ENCODE peak calls at places on chromosomes 2 and 18, in five cellular contexts. T is gastrocnemius medialis; H is fibroblast of lung; B is CD8-positive, alpha-beta T cell; Z is tibial nerve. X is an unnamed sample. For H3K4me1, the result is how much of the 10 kb centered on the place peaks cover.

GRCh38 chr2:72112981-72113846 is 34.4 kb downstream of the CYP26B1 start:
- DNase-seq in B (no peak), Z (no peak), T (no peak), H (no peak), X (no peak)

GRCh38 chr2:98948956-98949739 is 13.1 kb upstream of the CRACDL start:
- DNase-seq in T (no peak), H (peak), Z (no peak), B (no peak), X (no peak)

GRCh38 chr2:4354678-4355077 is 651.3 kb downstream of the DCDC2C start:
- DNase-seq in B (no peak), H (no peak), Z (no peak), T (no peak), X (no peak)

GRCh38 chr2:98277156-98277859 is 68.9 kb upstream of the CNGA3 start:
- DNase-seq in B (no peak), Z (no peak), T (no peak), H (no peak), X (no peak)

GRCh38 chr18:28147674-28148171 is 29.2 kb downstream of the CDH2 start:
- DNase-seq in Z (no peak), B (no peak), T (no peak), H (peak), X (no peak)

GRCh38 chr2:3223080-3223923 is 154.3 kb downstream of the EIPR1 start:
- DNase-seq in H (peak), B (peak), Z (no peak), T (no peak), X (no peak)

GRCh38 chr2:108587621-108588020 is 53.4 kb downstream of the LIMS1 start:
- DNase-seq in T (peak), Z (no peak), H (peak), B (no peak), X (no peak)

GRCh38 chr2:230924470-230925341 is at the start of gene GPR55:
- DNase-seq in Z (no peak), B (peak), T (no peak), H (no peak), X (peak)

GRCh38 chr2:56191617-56192016 is 7.8 kb downstream of the CCDC85A start:
- DNase-seq in H (peak), Z (no peak), B (no peak), T (no peak), X (no peak)

GRCh38 chr2:65057391-65058052 is 1.3 kb downstream of the CEP68 start:
- DNase-seq in Z (no peak), H (peak), B (peak), T (no peak), X (no peak)

GRCh38 chr2:69390474-69390873 is 3.4 kb upstream of the GFPT1 start:
- DNase-seq in H (no peak), B (no peak), T (no peak), Z (no peak), X (no peak)

GRCh38 chr2:174224665-174225288 is 23.6 kb downstream of the OLA1 start:
- DNase-seq in T (no peak), Z (no peak), H (no peak), B (no peak), X (no peak)

GRCh38 chr2:174222154-174222553 is 26.2 kb downstream of the OLA1 start:
- DNase-seq in B (no peak), Z (no peak), H (no peak), T (no peak), X (no peak)

GRCh38 chr2:174227748-174228147 is 20.6 kb downstream of the OLA1 start:
- DNase-seq in T (no peak), Z (no peak), H (no peak), B (no peak), X (no peak)

GRCh38 chr2:174223359-174223758 is 25.0 kb downstream of the OLA1 start:
- DNase-seq in T (no peak), B (no peak), H (peak), Z (no peak), X (no peak)

GRCh38 chr2:174224125-174224524 is 24.2 kb downstream of the OLA1 start:
- DNase-seq in T (no peak), Z (no peak), B (no peak), H (no peak), X (no peak)
- TF ChIP-seq CTCF in T (no peak), Z (no peak), B (no peak), H (no peak), X (no peak)

GRCh38 chr2:189162566-189162965 is 17.0 kb downstream of the COL5A2 start:
- DNase-seq in H (peak), T (no peak), Z (no peak), B (no peak), X (no peak)
- H3K4me1 ChIP-seq in H (under half), T (under half), Z (under half), B (under half), X (under half)

DNA sequence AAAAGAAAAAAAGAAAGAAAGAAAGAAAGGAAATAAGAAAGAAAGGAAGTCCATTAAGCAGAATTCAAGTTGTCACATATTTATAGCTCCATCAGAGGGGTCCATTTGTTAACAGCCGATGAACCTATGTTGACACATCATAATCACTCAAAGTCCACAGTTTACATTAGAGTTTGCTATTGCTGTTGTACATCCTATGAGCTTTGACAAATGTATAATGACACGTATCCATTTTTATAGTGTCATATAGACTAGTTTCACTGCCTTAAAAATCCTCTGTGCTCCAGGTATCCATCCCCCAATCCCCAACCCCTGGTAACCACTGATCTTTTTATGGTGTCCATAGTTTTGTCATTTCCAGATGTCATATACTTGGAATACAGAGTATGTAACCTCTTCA is 335.2 kb downstream of the RND3 start:
- DNase-seq in T (no peak), Z (no peak), H (no peak), B (no peak), X (no peak)
- H3K27ac ChIP-seq in T (no peak), Z (no peak), H (no peak), B (no peak), X (no peak)

GRCh38 chr2:96119389-96119751 is 3.0 kb upstream of the ADRA2B start:
- DNase-seq in Z (no peak), T (no peak), H (no peak), B (no peak), X (no peak)

GRCh38 chr2:96122391-96122790 is 6.0 kb upstream of the ADRA2B start:
- DNase-seq in T (no peak), Z (no peak), B (no peak), H (no peak), X (no peak)

GRCh38 chr2:96119981-96120720 is 3.8 kb upstream of the ADRA2B start:
- DNase-seq in H (no peak), Z (no peak), B (no peak), T (no peak), X (no peak)

GRCh38 chr2:96121414-96121813 is 5.0 kb upstream of the ADRA2B start:
- DNase-seq in Z (no peak), B (no peak), T (no peak), H (no peak), X (no peak)

GRCh38 chr2:96120991-96121390 is 4.6 kb upstream of the ADRA2B start:
- DNase-seq in B (no peak), Z (no peak), T (no peak), H (no peak), X (no peak)
- TF ChIP-seq CTCF in B (no peak), Z (no peak), T (no peak), H (no peak), X (no peak)

DNA sequence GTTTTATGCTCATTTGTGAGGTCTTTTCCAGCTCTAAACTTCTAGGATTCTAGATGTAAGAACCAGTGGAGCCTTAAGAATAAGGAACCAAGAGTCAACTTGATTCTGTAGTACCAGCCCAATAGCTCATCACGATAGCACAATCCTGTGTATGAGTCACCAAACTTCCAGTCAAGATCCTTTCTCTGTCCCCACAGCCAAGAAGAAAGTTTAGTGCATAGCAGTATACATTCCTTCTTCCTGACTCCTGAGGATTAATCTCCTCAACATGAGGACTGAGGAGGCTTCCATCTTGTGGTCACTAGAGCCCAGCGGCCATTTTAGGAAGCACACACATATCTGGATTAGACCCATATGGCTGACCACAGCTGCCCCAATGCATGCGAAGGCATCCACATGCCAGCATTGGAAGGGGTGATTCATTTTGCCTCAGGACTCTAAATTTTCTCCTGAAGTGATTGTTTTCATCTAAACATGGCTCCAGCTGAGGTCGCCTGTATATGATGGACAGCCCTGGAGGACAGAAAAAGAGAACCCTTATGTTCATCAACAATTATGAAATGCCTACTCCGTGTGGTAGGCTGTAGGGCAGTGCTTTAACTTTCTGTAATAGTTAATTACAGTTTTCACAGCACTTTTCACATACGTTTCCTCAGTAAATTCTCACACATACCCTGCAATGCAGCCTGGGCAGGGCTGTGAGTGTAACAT is 53.5 kb downstream of the RASGRP3 start:
- DNase-seq in H (peak), T (no peak), B (no peak), Z (no peak), X (no peak)
- H3K4me1 ChIP-seq in H (under half), T (under half), B (under half), Z (under half), X (under half)

GRCh38 chr2:211132046-211132445 is 575.6 kb downstream of the CPS1 start:
- DNase-seq in Z (no peak), B (no peak), T (no peak), H (peak), X (no peak)

GRCh38 chr2:211129798-211130197 is 573.4 kb downstream of the CPS1 start:
- DNase-seq in B (no peak), Z (no peak), T (no peak), H (no peak), X (no peak)

GRCh38 chr2:211138551-211138950 is 582.2 kb downstream of the CPS1 start:
- DNase-seq in H (no peak), B (no peak), Z (no peak), T (no peak), X (no peak)

GRCh38 chr2:211132586-211132985 is 576.2 kb downstream of the CPS1 start:
- DNase-seq in T (no peak), Z (no peak), B (no peak), H (peak), X (no peak)

GRCh38 chr2:211133766-211134165 is 577.4 kb downstream of the CPS1 start:
- DNase-seq in H (peak), Z (no peak), B (no peak), T (no peak), X (no peak)
- H3K27ac ChIP-seq in H (no peak), Z (no peak), B (no peak), T (no peak), X (no peak)

X was measured in lower lobe of right lung.